ENCODE peak calls at places on chromosomes 13 and 19, in eight cellular contexts. One of them, this sample, is unnamed.
A peak's percentile ranks its signal among the peaks of the same experiment; 100 is the strongest.

GRCh38 chr13:101751488-101751887 is 299.0 kb downstream of the ITGBL1 start:
- DNase-seq in tibial artery: no peak
- DNase-seq in mesendoderm: peak; percentile 78
- DNase-seq in Peyer's patch: no peak
- DNase-seq in AG04449: peak; percentile 46
- DNase-seq in AG10803: peak; percentile 61
- DNase-seq in GM12865: peak; percentile 30
- DNase-seq in fibroblast of pulmonary artery: peak; percentile 88
- DNase-seq in this sample: peak; percentile 82

GRCh38 chr19:52613299-52613906 is 24.8 kb downstream of the ZNF83 start:
- DNase-seq in GM12865: no peak
- DNase-seq in tibial artery: no peak
- DNase-seq in fibroblast of pulmonary artery: no peak
- DNase-seq in AG10803: no peak
- DNase-seq in AG04449: no peak
- DNase-seq in Peyer's patch: no peak
- DNase-seq in mesendoderm: no peak
- DNase-seq in this sample: no peak

GRCh38 chr19:4597278-4597974 is 37.9 kb upstream of the SEMA6B start:
- DNase-seq in Peyer's patch: no peak
- DNase-seq in mesendoderm: no peak
- DNase-seq in fibroblast of pulmonary artery: no peak
- DNase-seq in AG10803: no peak
- DNase-seq in AG04449: no peak
- DNase-seq in tibial artery: no peak
- DNase-seq in GM12865: no peak
- DNase-seq in this sample: no peak

GRCh38 chr19:5395996-5396939 is 55.7 kb upstream of the PTPRS start:
- DNase-seq in AG04449: no peak
- DNase-seq in AG10803: no peak
- DNase-seq in Peyer's patch: no peak
- DNase-seq in mesendoderm: no peak
- DNase-seq in GM12865: no peak
- DNase-seq in tibial artery: no peak
- DNase-seq in fibroblast of pulmonary artery: no peak
- DNase-seq in this sample: no peak

GRCh38 chr19:54458648-54459281 is 4.8 kb downstream of the LENG9 start:
- DNase-seq in mesendoderm: no peak
- DNase-seq in tibial artery: no peak
- DNase-seq in fibroblast of pulmonary artery: no peak
- DNase-seq in Peyer's patch: no peak
- DNase-seq in AG04449: no peak
- DNase-seq in AG10803: no peak
- DNase-seq in GM12865: no peak
- DNase-seq in this sample: no peak

GRCh38 chr19:39833464-39834286 is at the start of gene DYRK1B:
- DNase-seq in tibial artery: peak; percentile 97
- DNase-seq in AG10803: peak; percentile 96
- DNase-seq in AG04449: peak; percentile 73
- DNase-seq in mesendoderm: peak; percentile 98
- DNase-seq in fibroblast of pulmonary artery: peak; percentile 99
- DNase-seq in GM12865: peak; percentile 99
- DNase-seq in Peyer's patch: peak; percentile 98
- DNase-seq in this sample: peak; percentile 99

GRCh38 chr19:4445963-4446668 is 11.5 kb downstream of the UBXN6 start:
- DNase-seq in AG10803: no peak
- DNase-seq in fibroblast of pulmonary artery: no peak
- DNase-seq in tibial artery: no peak
- DNase-seq in mesendoderm: no peak
- DNase-seq in AG04449: no peak
- DNase-seq in GM12865: no peak
- DNase-seq in Peyer's patch: no peak
- DNase-seq in this sample: no peak

GRCh38 chr13:26873174-26873698 is 112.7 kb upstream of the GPR12 start:
- DNase-seq in AG04449: no peak
- DNase-seq in tibial artery: no peak
- DNase-seq in fibroblast of pulmonary artery: no peak
- DNase-seq in mesendoderm: no peak
- DNase-seq in Peyer's patch: no peak
- DNase-seq in AG10803: no peak
- DNase-seq in GM12865: no peak
- DNase-seq in this sample: no peak

GRCh38 chr13:111117289-111117688 is 2.2 kb downstream of the ARHGEF7 start:
- DNase-seq in tibial artery: no peak
- DNase-seq in fibroblast of pulmonary artery: no peak
- DNase-seq in Peyer's patch: no peak
- DNase-seq in GM12865: no peak
- DNase-seq in AG10803: peak; percentile 45
- DNase-seq in mesendoderm: no peak
- DNase-seq in AG04449: no peak
- DNase-seq in this sample: no peak

GRCh38 chr13:111115051-111115840 is at the start of gene ARHGEF7:
- DNase-seq in AG04449: no peak
- DNase-seq in tibial artery: no peak
- DNase-seq in mesendoderm: peak; percentile 43
- DNase-seq in AG10803: no peak
- DNase-seq in fibroblast of pulmonary artery: no peak
- DNase-seq in Peyer's patch: no peak
- DNase-seq in GM12865: no peak
- DNase-seq in this sample: no peak

GRCh38 chr13:111115841-111116500 is 861 bp downstream of the ARHGEF7 start:
- DNase-seq in tibial artery: peak; percentile 68
- DNase-seq in GM12865: no peak
- DNase-seq in AG10803: peak; percentile 89
- DNase-seq in Peyer's patch: no peak
- DNase-seq in fibroblast of pulmonary artery: peak; percentile 59
- DNase-seq in AG04449: peak; percentile 19
- DNase-seq in mesendoderm: peak; percentile 47
- DNase-seq in this sample: peak; percentile 77

GRCh38 chr13:111117961-111118360 is 2.9 kb downstream of the ARHGEF7 start:
- DNase-seq in mesendoderm: no peak
- DNase-seq in AG10803: peak; percentile 42
- DNase-seq in Peyer's patch: no peak
- DNase-seq in fibroblast of pulmonary artery: no peak
- DNase-seq in AG04449: no peak
- DNase-seq in GM12865: no peak
- DNase-seq in tibial artery: no peak
- DNase-seq in this sample: no peak

GRCh38 chr13:111116830-111117229 is 1.7 kb downstream of the ARHGEF7 start:
- DNase-seq in AG10803: peak; percentile 70
- DNase-seq in AG04449: no peak
- DNase-seq in mesendoderm: no peak
- DNase-seq in GM12865: no peak
- DNase-seq in Peyer's patch: no peak
- DNase-seq in tibial artery: no peak
- DNase-seq in fibroblast of pulmonary artery: no peak
- DNase-seq in this sample: peak; percentile 6
- H3K4me3 ChIP-seq in AG10803: no peak overlapping the region
- H3K4me3 ChIP-seq in AG04449: no peak overlapping the region
- H3K4me3 ChIP-seq in mesendoderm: no peak overlapping the region
- H3K4me3 ChIP-seq in GM12865: no peak overlapping the region
- H3K4me3 ChIP-seq in Peyer's patch: no peak overlapping the region
- H3K4me3 ChIP-seq in tibial artery: peak overlapping the region; percentile 76
- H3K4me3 ChIP-seq in fibroblast of pulmonary artery: no peak overlapping the region
- H3K4me3 ChIP-seq in this sample: no peak overlapping the region

GRCh38 chr19:2061936-2062729 is 11.1 kb upstream of the MKNK2 start:
- DNase-seq in fibroblast of pulmonary artery: no peak
- DNase-seq in tibial artery: no peak
- DNase-seq in Peyer's patch: no peak
- DNase-seq in GM12865: peak; percentile 66
- DNase-seq in AG10803: no peak
- DNase-seq in AG04449: no peak
- DNase-seq in mesendoderm: no peak
- DNase-seq in this sample: no peak

GRCh38 chr19:2057484-2058469 is 6.7 kb upstream of the MKNK2 start:
- DNase-seq in GM12865: no peak
- DNase-seq in AG04449: no peak
- DNase-seq in tibial artery: no peak
- DNase-seq in mesendoderm: no peak
- DNase-seq in fibroblast of pulmonary artery: no peak
- DNase-seq in AG10803: no peak
- DNase-seq in Peyer's patch: no peak
- DNase-seq in this sample: no peak

GRCh38 chr19:2061093-2061935 is 10.3 kb upstream of the MKNK2 start:
- DNase-seq in fibroblast of pulmonary artery: peak; percentile 98
- DNase-seq in tibial artery: peak; percentile 99
- DNase-seq in GM12865: peak; percentile 99
- DNase-seq in AG04449: peak; percentile 75
- DNase-seq in AG10803: peak; percentile 97
- DNase-seq in Peyer's patch: peak; percentile 100
- DNase-seq in mesendoderm: peak; percentile 99
- DNase-seq in this sample: peak; percentile 99

GRCh38 chr19:2058570-2059421 is 7.8 kb upstream of the MKNK2 start:
- DNase-seq in mesendoderm: no peak
- DNase-seq in tibial artery: no peak
- DNase-seq in fibroblast of pulmonary artery: no peak
- DNase-seq in GM12865: no peak
- DNase-seq in AG10803: no peak
- DNase-seq in AG04449: no peak
- DNase-seq in Peyer's patch: no peak
- DNase-seq in this sample: no peak

DNA sequence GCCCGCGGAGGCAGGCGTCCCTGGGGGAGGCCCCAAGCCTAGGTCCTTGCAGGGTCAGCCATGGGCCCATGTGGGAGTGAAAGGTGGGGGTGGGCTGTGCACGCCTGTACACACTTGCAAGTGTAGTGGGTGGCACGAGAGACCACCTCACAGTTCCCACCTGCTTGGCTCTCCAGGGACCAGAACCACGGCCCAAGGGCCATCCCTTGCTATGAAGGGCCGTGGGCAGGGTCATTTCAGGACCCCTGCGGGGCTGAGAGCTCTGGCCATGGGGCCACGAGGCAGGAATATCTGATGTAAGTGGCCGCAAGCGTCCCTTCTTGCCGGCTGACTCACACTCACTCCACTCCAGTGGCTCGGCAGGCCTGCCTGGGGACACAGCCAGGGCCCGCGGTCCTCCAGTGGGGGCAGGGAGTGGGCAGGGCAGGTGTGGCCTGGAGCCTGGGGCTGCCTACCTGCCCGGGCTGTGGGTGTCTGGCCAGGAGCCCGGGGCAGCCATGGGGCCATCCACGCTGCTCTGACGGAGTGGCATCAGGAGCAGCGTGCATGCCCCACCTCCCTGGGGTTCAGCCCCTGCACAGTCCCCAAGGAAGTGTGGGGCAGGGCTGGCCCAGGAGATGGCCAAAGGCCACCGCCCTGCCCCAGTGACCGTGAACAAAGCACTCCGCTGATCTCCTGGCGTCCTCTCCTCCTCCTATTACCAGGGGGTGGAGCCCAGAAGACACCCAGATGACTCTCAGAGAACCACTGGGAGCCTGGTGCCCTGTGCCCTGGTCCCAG is 8.6 kb upstream of the MKNK2 start:
- DNase-seq in AG10803: peak; percentile 93
- DNase-seq in GM12865: no peak
- DNase-seq in mesendoderm: peak; percentile 83
- DNase-seq in AG04449: no peak
- DNase-seq in tibial artery: peak; percentile 80
- DNase-seq in Peyer's patch: no peak
- DNase-seq in fibroblast of pulmonary artery: peak; percentile 58
- DNase-seq in this sample: peak; percentile 64
- H3K4me3 ChIP-seq in AG10803: peak overlapping the region; percentile 23
- H3K4me3 ChIP-seq in GM12865: peak overlapping the region; percentile 81
- H3K4me3 ChIP-seq in mesendoderm: no peak overlapping the region
- H3K4me3 ChIP-seq in AG04449: no peak overlapping the region
- H3K4me3 ChIP-seq in tibial artery: peak overlapping the region; percentile 74
- H3K4me3 ChIP-seq in Peyer's patch: no peak overlapping the region
- H3K4me3 ChIP-seq in fibroblast of pulmonary artery: no peak overlapping the region
- H3K4me3 ChIP-seq in this sample: no peak overlapping the region

GRCh38 chr19:33520048-33520643 is 1.4 kb downstream of the PEPD start:
- DNase-seq in fibroblast of pulmonary artery: no peak
- DNase-seq in tibial artery: no peak
- DNase-seq in Peyer's patch: no peak
- DNase-seq in AG04449: no peak
- DNase-seq in AG10803: no peak
- DNase-seq in GM12865: no peak
- DNase-seq in mesendoderm: no peak
- DNase-seq in this sample: no peak
- H3K4me3 ChIP-seq in fibroblast of pulmonary artery: peak overlapping the region; percentile 79
- H3K4me3 ChIP-seq in tibial artery: no peak overlapping the region
- H3K4me3 ChIP-seq in Peyer's patch: no peak overlapping the region
- H3K4me3 ChIP-seq in AG04449: no peak overlapping the region
- H3K4me3 ChIP-seq in AG10803: peak overlapping the region; percentile 59
- H3K4me3 ChIP-seq in GM12865: no peak overlapping the region
- H3K4me3 ChIP-seq in mesendoderm: no peak overlapping the region
- H3K4me3 ChIP-seq in this sample: no peak overlapping the region

GRCh38 chr19:16002985-16003384 is 54.2 kb downstream of the OR10H4 start:
- DNase-seq in GM12865: no peak
- DNase-seq in fibroblast of pulmonary artery: no peak
- DNase-seq in tibial artery: no peak
- DNase-seq in Peyer's patch: no peak
- DNase-seq in mesendoderm: no peak
- DNase-seq in AG04449: no peak
- DNase-seq in AG10803: no peak
- DNase-seq in this sample: no peak

GRCh38 chr19:16001481-16002312 is 52.9 kb downstream of the OR10H4 start:
- DNase-seq in AG04449: peak; percentile 50
- DNase-seq in tibial artery: no peak
- DNase-seq in AG10803: peak; percentile 77
- DNase-seq in fibroblast of pulmonary artery: peak; percentile 77
- DNase-seq in mesendoderm: no peak
- DNase-seq in GM12865: peak; percentile 84
- DNase-seq in Peyer's patch: no peak
- DNase-seq in this sample: peak; percentile 80

GRCh38 chr19:16002380-16002779 is 53.6 kb downstream of the OR10H4 start:
- DNase-seq in fibroblast of pulmonary artery: peak; percentile 3
- DNase-seq in AG04449: no peak
- DNase-seq in Peyer's patch: no peak
- DNase-seq in tibial artery: no peak
- DNase-seq in mesendoderm: no peak
- DNase-seq in GM12865: no peak
- DNase-seq in AG10803: peak; percentile 15
- DNase-seq in this sample: peak; percentile 3

GRCh38 chr19:15998166-15998565 is 49.4 kb downstream of the OR10H4 start:
- DNase-seq in fibroblast of pulmonary artery: no peak
- DNase-seq in mesendoderm: no peak
- DNase-seq in GM12865: no peak
- DNase-seq in AG04449: no peak
- DNase-seq in tibial artery: no peak
- DNase-seq in AG10803: no peak
- DNase-seq in Peyer's patch: no peak
- DNase-seq in this sample: no peak

DNA sequence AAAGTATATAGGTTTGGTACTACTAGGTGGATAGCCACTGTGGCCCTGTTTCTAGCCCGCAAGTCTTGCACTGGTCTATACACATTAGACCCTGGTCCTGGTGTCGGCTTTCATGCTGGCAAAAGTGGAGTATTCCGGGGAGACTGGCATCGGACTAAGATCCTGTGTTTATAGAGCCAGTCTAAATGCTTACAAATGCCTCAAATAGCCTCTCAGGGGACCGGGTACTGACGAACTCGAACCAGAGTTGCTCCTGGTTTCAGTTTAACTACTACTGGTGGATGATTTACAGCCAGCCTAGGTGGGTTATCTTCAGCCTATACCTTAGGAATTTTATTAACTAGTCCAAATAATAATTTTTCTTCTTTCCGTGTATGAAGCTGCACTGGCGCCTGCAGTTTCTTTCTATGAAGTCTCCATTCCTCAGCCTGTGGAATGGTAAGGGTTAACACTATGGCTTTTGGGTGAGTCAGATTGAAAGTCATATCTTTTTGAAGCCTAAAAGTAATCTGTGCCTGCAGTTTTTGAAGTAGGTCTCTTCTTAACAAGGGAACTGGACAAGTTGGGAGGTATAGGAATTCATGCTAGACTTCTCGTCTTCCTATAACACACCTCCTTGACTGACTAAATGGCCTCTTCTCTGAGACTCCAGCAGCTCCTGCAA is 51.3 kb downstream of the OR10H4 start:
- DNase-seq in GM12865: peak; percentile 26
- DNase-seq in fibroblast of pulmonary artery: no peak
- DNase-seq in AG04449: no peak
- DNase-seq in AG10803: no peak
- DNase-seq in tibial artery: no peak
- DNase-seq in Peyer's patch: no peak
- DNase-seq in mesendoderm: no peak
- DNase-seq in this sample: no peak
- H3K4me3 ChIP-seq in GM12865: no peak overlapping the region
- H3K4me3 ChIP-seq in fibroblast of pulmonary artery: no peak overlapping the region
- H3K4me3 ChIP-seq in AG04449: no peak overlapping the region
- H3K4me3 ChIP-seq in AG10803: no peak overlapping the region
- H3K4me3 ChIP-seq in tibial artery: peak overlapping the region; percentile 17
- H3K4me3 ChIP-seq in Peyer's patch: no peak overlapping the region
- H3K4me3 ChIP-seq in mesendoderm: no peak overlapping the region
- H3K4me3 ChIP-seq in this sample: no peak overlapping the region